ENCODE peak calls at places on chromosomes 3 and 15, in eight cellular contexts. H is HFF-Myc; N is HFFc6; F is psoas muscle; L is T-helper 9 cell; A is activated CD8-positive, alpha-beta memory T cell treated with anti-CD3 and anti-CD28 coated beads for 4 hours; T is endothelial cell; Y is AG09309. J is an unnamed sample.

GRCh38 chr3:184135911-184136260 is 728 bp downstream of the EIF2B5 start:
- DNase-seq in L (no peak), Y (no peak), T (no peak), A (no peak), N (no peak), H (no peak), F (no peak), J (no peak)

GRCh38 chr3:122188758-122189157 is 5.3 kb downstream of the CASR start:
- DNase-seq in T (no peak), L (no peak), Y (no peak), H (no peak), A (no peak), F (no peak), N (no peak), J (no peak)

GRCh38 chr3:62363275-62363674 is 10.1 kb downstream of the FEZF2 start:
- DNase-seq in T (no peak), F (no peak), Y (no peak), H (no peak), L (no peak), N (no peak), A (no peak), J (no peak)

GRCh38 chr3:155354658-155355057 is 61.2 kb upstream of the STRIT1 start:
- DNase-seq in A (no peak), H (no peak), F (no peak), T (no peak), N (no peak), L (no peak), Y (no peak), J (no peak)

GRCh38 chr3:55571913-55572312 is 84.8 kb upstream of the WNT5A start:
- DNase-seq in N (no peak), Y (no peak), L (no peak), A (no peak), F (peak; percentile 54), T (peak; percentile 56), H (no peak), J (peak; percentile 35)

GRCh38 chr3:46976326-46977190 is at the start of gene CCDC12:
- DNase-seq in T (peak; percentile 82), N (peak; percentile 99), Y (peak; percentile 98), H (peak; percentile 99), L (peak; percentile 86), F (peak; percentile 97), A (peak; percentile 92), J (peak; percentile 99)

GRCh38 chr3:141058996-141059395 is 7.8 kb downstream of the SPSB4 start:
- DNase-seq in H (no peak), Y (no peak), L (no peak), N (no peak), A (no peak), F (no peak), T (no peak), J (no peak)

GRCh38 chr15:73965730-73966103 is 26.4 kb downstream of the STOML1 start:
- DNase-seq in Y (no peak), L (no peak), N (peak; percentile 38), A (no peak), H (no peak), F (no peak), T (no peak), J (no peak)

GRCh38 chr3:159785276-159785675 is 203.4 kb upstream of the IL12A start:
- DNase-seq in N (no peak), T (no peak), Y (no peak), L (no peak), F (no peak), A (no peak), H (no peak), J (no peak)

GRCh38 chr3:54139630-54140029 is 17.3 kb downstream of the CACNA2D3 start:
- DNase-seq in Y (no peak), A (no peak), H (no peak), N (no peak), T (no peak), F (no peak), L (no peak), J (no peak)

GRCh38 chr3:141286856-141287255 is 55.2 kb downstream of the PXYLP1 start:
- DNase-seq in H (no peak), F (no peak), Y (no peak), L (no peak), A (no peak), N (no peak), T (no peak), J (no peak)

GRCh38 chr3:52221563-52222318 is 3.7 kb downstream of the TLR9 start:
- DNase-seq in L (peak; percentile 52), A (no peak), Y (no peak), N (no peak), H (no peak), T (no peak), F (no peak), J (no peak)

GRCh38 chr3:95923496-95924210 is 890.7 kb upstream of the EPHA6 start:
- DNase-seq in A (no peak), N (peak; percentile 16), L (no peak), T (no peak), F (no peak), H (peak; percentile 41), Y (peak; percentile 66), J (no peak)

GRCh38 chr3:111917300-111917699 is 58.2 kb downstream of the PHLDB2 start:
- DNase-seq in N (peak; percentile 46), F (no peak), Y (no peak), T (no peak), A (no peak), L (no peak), H (no peak), J (no peak)

GRCh38 chr3:16917256-16917935 is 32.6 kb downstream of the PLCL2 start:
- DNase-seq in A (no peak), T (no peak), N (peak; percentile 16), L (no peak), H (no peak), Y (no peak), F (no peak), J (peak; percentile 28)

GRCh38 chr3:69791919-69792399 is 52.7 kb downstream of the MITF start:
- DNase-seq in H (no peak), T (no peak), F (no peak), N (peak; percentile 70), A (no peak), L (no peak), Y (peak; percentile 32), J (peak; percentile 37)

GRCh38 chr3:3827111-3827510 is 27.9 kb downstream of the LRRN1 start:
- DNase-seq in N (no peak), H (no peak), L (no peak), Y (no peak), F (no peak), A (no peak), T (no peak), J (no peak)

GRCh38 chr3:126113733-126114132 is 29.8 kb upstream of the SLC41A3 start:
- DNase-seq in F (no peak), L (no peak), Y (no peak), N (no peak), H (no peak), T (peak; percentile 42), A (no peak), J (no peak)

GRCh38 chr15:62153228-62153627 is 11.9 kb downstream of the C2CD4B start:
- DNase-seq in T (no peak), H (no peak), N (no peak), A (no peak), L (no peak), Y (no peak), F (no peak), J (no peak)

GRCh38 chr3:76561494-76562242 is 478.2 kb upstream of the ROBO2 start:
- DNase-seq in Y (no peak), A (no peak), T (no peak), F (no peak), L (no peak), H (no peak), N (no peak), J (no peak)

GRCh38 chr3:48563382-48563918 is at the start of gene UCN2:
- DNase-seq in L (no peak), N (peak; percentile 24), Y (no peak), A (no peak), T (no peak), H (no peak), F (no peak), J (no peak)

GRCh38 chr15:78103406-78104118 is 11.2 kb downstream of the SH2D7 start:
- DNase-seq in N (no peak), L (peak; percentile 26), T (no peak), F (no peak), A (peak; percentile 18), Y (no peak), H (no peak), J (no peak)

GRCh38 chr3:96843505-96844203 is 29.3 kb downstream of the EPHA6 start:
- DNase-seq in N (no peak), T (no peak), L (no peak), F (no peak), Y (no peak), A (no peak), H (no peak), J (no peak)

GRCh38 chr15:63881431-63881830 is 47.7 kb upstream of the HERC1 start:
- DNase-seq in Y (no peak), T (no peak), F (no peak), H (no peak), L (no peak), A (no peak), N (no peak), J (no peak)

GRCh38 chr3:100893108-100893507 is 100.1 kb downstream of the ABI3BP start:
- DNase-seq in L (no peak), T (no peak), H (no peak), A (no peak), Y (no peak), F (no peak), N (no peak), J (no peak)

GRCh38 chr3:110773413-110773954 is 298.1 kb upstream of the NECTIN3 start:
- DNase-seq in F (no peak), H (peak; percentile 59), L (no peak), T (no peak), A (no peak), Y (peak; percentile 47), N (peak; percentile 71), J (no peak)

GRCh38 chr3:54756330-54756731 is 171.5 kb downstream of the LRTM1 start:
- DNase-seq in H (peak; percentile 20), L (no peak), Y (peak; percentile 74), T (no peak), A (no peak), F (no peak), N (no peak), J (no peak)